ENCODE peak calls at places on chromosomes 6 and 20, in six cellular contexts. One of them, this sample, is unnamed.
A peak's percentile ranks its signal among the peaks of the same experiment; 100 is the strongest.

GRCh38 chr6:75460636-75461035 is 33.0 kb downstream of the FILIP1 start:
- DNase-seq in HCT116: no peak
- DNase-seq in HepG2: no peak
- DNase-seq in SK-N-SH: no peak
- DNase-seq in H1: no peak
- DNase-seq in K562: no peak
- DNase-seq in this sample: no peak

GRCh38 chr20:39474829-39475228 is 512.7 kb downstream of the DHX35 start:
- DNase-seq in HCT116: no peak
- DNase-seq in HepG2: no peak
- DNase-seq in SK-N-SH: no peak
- DNase-seq in H1: no peak
- DNase-seq in K562: no peak
- DNase-seq in this sample: no peak

GRCh38 chr6:3843379-3844096 is 5.6 kb upstream of the FAM50B start:
- DNase-seq in HCT116: no peak
- DNase-seq in HepG2: no peak
- DNase-seq in SK-N-SH: no peak
- DNase-seq in H1: no peak
- DNase-seq in K562: no peak
- DNase-seq in this sample: no peak

GRCh38 chr20:62252342-62252966 is 14.1 kb downstream of the OSBPL2 start:
- DNase-seq in HCT116: no peak
- DNase-seq in HepG2: no peak
- DNase-seq in SK-N-SH: no peak
- DNase-seq in H1: no peak
- DNase-seq in K562: no peak
- DNase-seq in this sample: no peak

GRCh38 chr6:25369043-25369442 is 89.9 kb downstream of the CARMIL1 start:
- DNase-seq in HCT116: no peak
- DNase-seq in HepG2: no peak
- DNase-seq in SK-N-SH: no peak
- DNase-seq in H1: no peak
- DNase-seq in K562: no peak
- DNase-seq in this sample: no peak

GRCh38 chr20:15236812-15237211 is 899.4 kb upstream of the FLRT3 start:
- DNase-seq in HCT116: peak; percentile 45
- DNase-seq in HepG2: peak; percentile 58
- DNase-seq in SK-N-SH: peak; percentile 35
- DNase-seq in H1: peak; percentile 61
- DNase-seq in K562: no peak
- DNase-seq in this sample: peak; percentile 79

GRCh38 chr20:38260378-38261053 is at the start of gene KIAA1755:
- DNase-seq in HCT116: no peak
- DNase-seq in HepG2: peak; percentile 37
- DNase-seq in SK-N-SH: peak; percentile 83
- DNase-seq in H1: peak; percentile 73
- DNase-seq in K562: no peak
- DNase-seq in this sample: no peak

GRCh38 chr6:135117413-135117968 is 62.9 kb upstream of the HBS1L start:
- DNase-seq in HCT116: no peak
- DNase-seq in HepG2: no peak
- DNase-seq in SK-N-SH: no peak
- DNase-seq in H1: no peak
- DNase-seq in K562: no peak
- DNase-seq in this sample: no peak

GRCh38 chr6:125612400-125612846 is 137.0 kb upstream of the HEY2 start:
- DNase-seq in HCT116: no peak
- DNase-seq in HepG2: no peak
- DNase-seq in SK-N-SH: no peak
- DNase-seq in H1: no peak
- DNase-seq in K562: no peak
- DNase-seq in this sample: peak; percentile 57

GRCh38 chr6:156655267-156655918 is 121.8 kb upstream of the ARID1B start:
- DNase-seq in HCT116: no peak
- DNase-seq in HepG2: no peak
- DNase-seq in SK-N-SH: no peak
- DNase-seq in H1: peak; percentile 68
- DNase-seq in K562: no peak
- DNase-seq in this sample: no peak

GRCh38 chr20:62062661-62063600 is 2.8 kb downstream of the TAF4 start:
- DNase-seq in HCT116: no peak
- DNase-seq in HepG2: no peak
- DNase-seq in SK-N-SH: no peak
- DNase-seq in H1: no peak
- DNase-seq in K562: no peak
- DNase-seq in this sample: no peak

GRCh38 chr20:13694420-13695150 is 55.9 kb upstream of the TASP1 start:
- DNase-seq in HCT116: no peak
- DNase-seq in HepG2: peak; percentile 25
- DNase-seq in SK-N-SH: no peak
- DNase-seq in H1: no peak
- DNase-seq in K562: no peak
- DNase-seq in this sample: no peak

GRCh38 chr6:102553214-102553613 is 1159.7 kb downstream of the GRIK2 start:
- DNase-seq in HCT116: no peak
- DNase-seq in HepG2: no peak
- DNase-seq in SK-N-SH: no peak
- DNase-seq in H1: no peak
- DNase-seq in K562: no peak
- DNase-seq in this sample: no peak

GRCh38 chr6:16751251-16751946 is 9.9 kb downstream of the ATXN1 start:
- DNase-seq in HCT116: no peak
- DNase-seq in HepG2: no peak
- DNase-seq in SK-N-SH: no peak
- DNase-seq in H1: no peak
- DNase-seq in K562: no peak
- DNase-seq in this sample: peak; percentile 17

GRCh38 chr6:84645563-84646266 is 118.7 kb downstream of the TBX18 start:
- DNase-seq in HCT116: no peak
- DNase-seq in HepG2: no peak
- DNase-seq in SK-N-SH: no peak
- DNase-seq in H1: no peak
- DNase-seq in K562: no peak
- DNase-seq in this sample: no peak

GRCh38 chr6:64712606-64713005 is 994.4 kb downstream of the EYS start:
- DNase-seq in HCT116: no peak
- DNase-seq in HepG2: no peak
- DNase-seq in SK-N-SH: no peak
- DNase-seq in H1: no peak
- DNase-seq in K562: no peak
- DNase-seq in this sample: no peak

GRCh38 chr6:135323202-135323668 is 142.1 kb downstream of the MYB start:
- DNase-seq in HCT116: no peak
- DNase-seq in HepG2: no peak
- DNase-seq in SK-N-SH: no peak
- DNase-seq in H1: no peak
- DNase-seq in K562: peak; percentile 97
- DNase-seq in this sample: no peak

GRCh38 chr6:127907960-127908640 is 7.2 kb upstream of the THEMIS start:
- DNase-seq in HCT116: no peak
- DNase-seq in HepG2: no peak
- DNase-seq in SK-N-SH: no peak
- DNase-seq in H1: no peak
- DNase-seq in K562: no peak
- DNase-seq in this sample: no peak

GRCh38 chr6:14921170-14921569 is 324.7 kb upstream of the JARID2 start:
- DNase-seq in HCT116: no peak
- DNase-seq in HepG2: no peak
- DNase-seq in SK-N-SH: no peak
- DNase-seq in H1: no peak
- DNase-seq in K562: peak; percentile 25
- DNase-seq in this sample: no peak

GRCh38 chr20:64049060-64049886 is at the start of gene SOX18:
- DNase-seq in HCT116: no peak
- DNase-seq in HepG2: no peak
- DNase-seq in SK-N-SH: peak; percentile 83
- DNase-seq in H1: no peak
- DNase-seq in K562: peak; percentile 73
- DNase-seq in this sample: peak; percentile 68

GRCh38 chr6:125747589-125748533 is 1.6 kb upstream of the HEY2 start:
- DNase-seq in HCT116: no peak
- DNase-seq in HepG2: no peak
- DNase-seq in SK-N-SH: peak; percentile 52
- DNase-seq in H1: peak; percentile 76
- DNase-seq in K562: peak; percentile 32
- DNase-seq in this sample: no peak

GRCh38 chr20:37681384-37681977 is 12.3 kb upstream of the CTNNBL1 start:
- DNase-seq in HCT116: no peak
- DNase-seq in HepG2: no peak
- DNase-seq in SK-N-SH: peak; percentile 17
- DNase-seq in H1: no peak
- DNase-seq in K562: no peak
- DNase-seq in this sample: peak; percentile 53

GRCh38 chr6:56683882-56684281 is 41.2 kb upstream of the DST start:
- DNase-seq in HCT116: no peak
- DNase-seq in HepG2: peak; percentile 98
- DNase-seq in SK-N-SH: no peak
- DNase-seq in H1: no peak
- DNase-seq in K562: no peak
- DNase-seq in this sample: peak; percentile 24

GRCh38 chr20:32537657-32538525 is 47.2 kb downstream of the NOL4L start:
- DNase-seq in HCT116: no peak
- DNase-seq in HepG2: no peak
- DNase-seq in SK-N-SH: peak; percentile 64
- DNase-seq in H1: no peak
- DNase-seq in K562: peak; percentile 90
- DNase-seq in this sample: no peak
- TF ChIP-seq JUND in HCT116: no peak
- TF ChIP-seq JUND in HepG2: no peak
- TF ChIP-seq JUND in SK-N-SH: no peak
- TF ChIP-seq JUND in H1: no peak
- TF ChIP-seq JUND in K562: no peak
- TF ChIP-seq JUND in this sample: no peak

DNA sequence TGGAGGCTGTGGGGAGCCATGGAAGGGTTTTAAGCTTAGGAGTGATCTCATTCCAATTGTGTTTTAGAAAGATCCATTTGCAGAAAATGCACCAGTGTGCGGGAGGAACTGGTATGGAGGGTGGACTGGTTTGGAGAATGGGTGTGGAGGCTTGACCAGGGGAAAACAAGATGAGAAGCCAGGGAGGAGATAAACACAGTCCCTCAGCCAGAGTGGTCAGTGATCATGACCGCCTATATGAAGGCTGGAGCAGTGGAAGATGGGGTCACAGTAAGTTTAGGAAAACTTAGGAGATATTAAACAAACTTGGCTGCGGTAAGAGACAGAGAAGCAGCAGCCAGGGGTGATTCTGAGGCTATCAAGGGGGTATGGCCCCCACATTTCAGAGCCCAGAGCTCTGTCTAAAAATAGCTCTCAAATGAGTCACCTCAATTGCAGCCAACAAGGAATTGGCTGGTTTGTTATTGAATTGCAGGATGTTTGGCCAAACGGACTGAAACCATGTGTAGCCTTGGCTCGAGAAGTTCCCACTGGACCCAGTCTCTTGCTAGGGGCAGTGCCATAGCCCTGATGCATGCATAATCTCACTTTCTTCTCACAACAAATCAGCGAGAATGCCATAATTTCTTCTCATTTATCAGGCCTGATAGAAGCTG is 159.9 kb upstream of the TOP1 start:
- DNase-seq in HCT116: no peak
- DNase-seq in HepG2: no peak
- DNase-seq in SK-N-SH: no peak
- DNase-seq in H1: no peak
- DNase-seq in K562: no peak
- DNase-seq in this sample: no peak
- TF ChIP-seq JUND in HCT116: no peak
- TF ChIP-seq JUND in HepG2: no peak
- TF ChIP-seq JUND in SK-N-SH: no peak
- TF ChIP-seq JUND in H1: no peak
- TF ChIP-seq JUND in K562: no peak
- TF ChIP-seq JUND in this sample: no peak

GRCh38 chr6:139334791-139335446 is 39.5 kb downstream of the CITED2 start:
- DNase-seq in HCT116: no peak
- DNase-seq in HepG2: no peak
- DNase-seq in SK-N-SH: no peak
- DNase-seq in H1: no peak
- DNase-seq in K562: no peak
- DNase-seq in this sample: no peak
- TF ChIP-seq JUND in HCT116: no peak
- TF ChIP-seq JUND in HepG2: no peak
- TF ChIP-seq JUND in SK-N-SH: no peak
- TF ChIP-seq JUND in H1: no peak
- TF ChIP-seq JUND in K562: no peak
- TF ChIP-seq JUND in this sample: no peak

GRCh38 chr20:10618611-10619245 is 55.1 kb downstream of the JAG1 start:
- DNase-seq in HCT116: no peak
- DNase-seq in HepG2: no peak
- DNase-seq in SK-N-SH: no peak
- DNase-seq in H1: no peak
- DNase-seq in K562: no peak
- DNase-seq in this sample: no peak

GRCh38 chr20:10622657-10623418 is 51.0 kb downstream of the JAG1 start:
- DNase-seq in HCT116: no peak
- DNase-seq in HepG2: no peak
- DNase-seq in SK-N-SH: no peak
- DNase-seq in H1: no peak
- DNase-seq in K562: no peak
- DNase-seq in this sample: no peak

GRCh38 chr20:10616212-10616611 is 57.6 kb downstream of the JAG1 start:
- DNase-seq in HCT116: no peak
- DNase-seq in HepG2: no peak
- DNase-seq in SK-N-SH: no peak
- DNase-seq in H1: no peak
- DNase-seq in K562: no peak
- DNase-seq in this sample: no peak

GRCh38 chr20:10621159-10621558 is 52.6 kb downstream of the JAG1 start:
- DNase-seq in HCT116: no peak
- DNase-seq in HepG2: no peak
- DNase-seq in SK-N-SH: no peak
- DNase-seq in H1: no peak
- DNase-seq in K562: no peak
- DNase-seq in this sample: no peak

GRCh38 chr20:10619427-10619826 is 54.4 kb downstream of the JAG1 start:
- DNase-seq in HCT116: peak; percentile 46
- DNase-seq in HepG2: no peak
- DNase-seq in SK-N-SH: no peak
- DNase-seq in H1: no peak
- DNase-seq in K562: no peak
- DNase-seq in this sample: no peak
- TF ChIP-seq JUND in HCT116: peak; percentile 20
- TF ChIP-seq JUND in HepG2: no peak
- TF ChIP-seq JUND in SK-N-SH: peak; percentile 39
- TF ChIP-seq JUND in H1: peak; percentile 54
- TF ChIP-seq JUND in K562: no peak
- TF ChIP-seq JUND in this sample: no peak

DNA sequence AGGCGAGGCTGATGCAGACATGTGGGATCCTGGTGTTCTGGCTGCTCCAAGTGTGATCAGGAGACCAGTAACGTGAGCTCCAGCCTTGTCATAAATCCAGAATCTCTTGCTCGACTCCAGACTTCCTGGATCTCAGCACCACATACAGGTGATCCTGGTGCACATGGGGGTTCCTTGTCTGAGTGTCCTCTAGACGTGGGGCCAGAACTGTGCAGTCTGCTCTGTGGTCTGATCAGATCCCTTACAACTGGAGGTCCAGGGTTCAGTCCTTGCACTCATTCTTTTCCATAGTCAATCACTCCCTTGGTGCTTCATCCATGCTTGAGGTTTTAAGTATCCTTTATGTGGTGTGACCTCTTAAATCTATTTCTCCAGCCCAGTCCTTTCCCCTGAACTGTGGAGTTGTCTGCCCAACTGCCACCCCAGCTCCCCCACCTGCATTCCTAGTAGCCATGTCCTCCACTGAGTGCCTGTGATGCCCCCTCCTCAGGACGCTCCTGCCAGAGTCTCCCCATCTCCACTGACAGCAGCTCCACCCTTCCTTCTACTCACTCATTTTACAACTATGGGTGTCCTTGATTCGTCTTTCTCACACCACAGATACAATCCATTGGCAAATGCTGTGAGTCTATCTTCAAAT is 5.1 kb downstream of the HLA-C start:
- DNase-seq in HCT116: no peak
- DNase-seq in HepG2: no peak
- DNase-seq in SK-N-SH: no peak
- DNase-seq in H1: no peak
- DNase-seq in K562: no peak
- DNase-seq in this sample: no peak
- TF ChIP-seq JUND in HCT116: no peak
- TF ChIP-seq JUND in HepG2: no peak
- TF ChIP-seq JUND in SK-N-SH: no peak
- TF ChIP-seq JUND in H1: no peak
- TF ChIP-seq JUND in K562: no peak
- TF ChIP-seq JUND in this sample: no peak

This sample was measured in T47D.